ENCODE peak calls at places on chromosomes 3 and 15, in five cellular contexts. O is neural progenitor cell, Z is neuronal stem cell, M is fibroblast of lung, A is Karpas-422. K is an unnamed sample. For H3K4me1, the result is how much of the 10 kb centered on the place peaks cover.

GRCh38 chr3:129064969-129065726 is 4.6 kb downstream of the GP9 start:
- DNase-seq in O (no peak), M (no peak), A (no peak), Z (no peak), K (no peak)

GRCh38 chr3:136184703-136185102 is 11.4 kb downstream of the MSL2 start:
- DNase-seq in O (no peak), A (no peak), Z (no peak), M (no peak), K (no peak)

GRCh38 chr3:120726784-120727183 is 15.5 kb downstream of the RABL3 start:
- DNase-seq in A (no peak), Z (no peak), O (no peak), M (peak), K (no peak)

GRCh38 chr3:170725285-170725731 is 139.4 kb upstream of the SLC7A14 start:
- DNase-seq in A (no peak), Z (no peak), O (no peak), M (peak), K (no peak)

GRCh38 chr15:26178821-26179220 is 315.7 kb upstream of the ATP10A start:
- DNase-seq in A (no peak), O (no peak), Z (no peak), M (no peak), K (no peak)

GRCh38 chr3:151276038-151277027 is 2.0 kb downstream of the P2RY14 start:
- DNase-seq in Z (no peak), O (no peak), A (no peak), M (no peak), K (peak)

GRCh38 chr3:62159693-62160092 is 213.7 kb downstream of the FEZF2 start:
- DNase-seq in O (no peak), M (peak), Z (no peak), A (no peak), K (no peak)

GRCh38 chr15:91865486-91865885 is 12.0 kb downstream of the SLCO3A1 start:
- DNase-seq in Z (no peak), O (no peak), M (no peak), A (no peak), K (no peak)

GRCh38 chr15:62841269-62841628 is 201.3 kb upstream of the TPM1 start:
- DNase-seq in A (no peak), Z (no peak), M (peak), O (no peak), K (no peak)

GRCh38 chr3:4680227-4680691 is 187.1 kb downstream of the ITPR1 start:
- DNase-seq in Z (no peak), M (peak), O (no peak), A (no peak), K (no peak)

GRCh38 chr15:90988249-90988648 is 6.1 kb downstream of the PRC1 start:
- DNase-seq in A (no peak), M (no peak), Z (no peak), O (no peak), K (peak)

GRCh38 chr3:11805716-11806115 is 41.0 kb downstream of the TAMM41 start:
- DNase-seq in O (no peak), M (no peak), A (no peak), Z (no peak), K (no peak)

GRCh38 chr15:64902863-64903262 is 8.8 kb upstream of the ANKDD1A start:
- DNase-seq in A (no peak), Z (no peak), O (no peak), M (no peak), K (no peak)

GRCh38 chr3:127747751-127748521 is 74.4 kb downstream of the MGLL start:
- DNase-seq in M (peak), Z (no peak), A (no peak), O (no peak), K (no peak)

GRCh38 chr3:61725851-61726333 is 164.5 kb downstream of the PTPRG start:
- DNase-seq in O (peak), M (peak), A (no peak), Z (no peak), K (no peak)

GRCh38 chr3:48440590-48440958 is 517 bp downstream of the TMA7 start:
- DNase-seq in Z (no peak), A (no peak), O (peak), M (peak), K (peak)

GRCh38 chr3:180306691-180307090 is 270.0 kb upstream of the PEX5L start:
- DNase-seq in M (peak), O (no peak), A (no peak), Z (no peak), K (no peak)

DNA sequence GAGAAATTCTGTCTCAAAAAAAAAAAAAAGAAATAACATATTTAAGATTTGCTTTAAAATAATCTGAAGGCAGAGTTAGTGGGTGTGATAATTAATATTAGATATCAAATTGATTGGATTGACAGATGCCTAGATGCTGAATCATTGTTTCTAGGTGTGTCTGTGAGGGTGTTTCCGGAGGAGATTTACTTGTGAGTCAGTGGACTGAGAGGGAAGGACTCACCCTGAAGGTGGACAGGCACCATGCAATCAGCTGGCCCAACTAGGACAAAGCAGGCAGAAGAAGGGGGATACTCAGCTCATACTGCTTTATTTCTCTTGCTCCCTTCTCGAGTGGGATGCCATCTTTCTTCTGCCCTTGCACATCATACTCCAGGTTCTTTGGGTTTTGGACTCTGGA is 16.7 kb upstream of the RPL24 start:
- DNase-seq in A (peak), M (peak), Z (no peak), O (no peak), K (no peak)
- H2AFZ ChIP-seq in A (no peak), M (no peak), Z (no peak), O (no peak), K (no peak)

GRCh38 chr15:59224474-59224873 is 17.8 kb downstream of the LDHAL6B start:
- DNase-seq in Z (no peak), A (no peak), O (no peak), M (no peak), K (no peak)

GRCh38 chr15:59222906-59223579 is 16.4 kb downstream of the LDHAL6B start:
- DNase-seq in O (no peak), M (no peak), Z (no peak), A (no peak), K (no peak)

GRCh38 chr15:59221479-59221878 is 14.8 kb downstream of the LDHAL6B start:
- DNase-seq in Z (no peak), M (no peak), O (no peak), A (no peak), K (no peak)

GRCh38 chr15:59222106-59222505 is 15.5 kb downstream of the LDHAL6B start:
- DNase-seq in A (no peak), O (no peak), Z (no peak), M (peak), K (no peak)

DNA sequence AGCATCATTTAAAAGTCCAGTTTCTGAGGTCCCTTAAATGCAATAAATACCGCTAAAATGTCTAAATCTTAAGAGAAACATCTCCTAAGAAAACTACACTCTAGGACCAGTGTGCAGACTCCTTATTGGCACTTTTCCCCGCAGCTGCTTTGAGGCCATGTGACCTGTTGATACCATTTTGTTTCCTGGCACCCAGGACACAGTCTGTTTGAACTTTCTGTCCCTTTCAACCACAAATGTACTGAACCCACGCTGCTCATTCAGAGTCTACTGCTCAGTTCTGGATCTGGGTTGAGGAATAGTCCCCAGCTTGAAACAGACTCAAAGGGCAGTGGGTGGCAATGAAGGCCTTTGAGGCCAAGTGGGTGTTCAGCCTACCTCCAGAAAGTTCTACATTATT is 17.1 kb downstream of the LDHAL6B start:
- DNase-seq in Z (no peak), O (no peak), A (no peak), M (no peak), K (no peak)
- H3K4me1 ChIP-seq in Z (under half), O (under half), A (under half), M (under half), K (under half)

GRCh38 chr3:154120903-154121235 is 321 bp upstream of the ARHGEF26 start:
- DNase-seq in M (no peak), Z (no peak), O (no peak), A (no peak), K (no peak)

GRCh38 chr3:154121236-154122095 is at the start of gene ARHGEF26:
- DNase-seq in Z (peak), M (peak), O (peak), A (no peak), K (peak)

GRCh38 chr3:154125378-154126030 is 4.3 kb downstream of the ARHGEF26 start:
- DNase-seq in M (no peak), O (no peak), Z (no peak), A (no peak), K (no peak)

GRCh38 chr3:154122912-154123559 is 1.8 kb downstream of the ARHGEF26 start:
- DNase-seq in O (no peak), Z (no peak), A (no peak), M (peak), K (no peak)

DNA sequence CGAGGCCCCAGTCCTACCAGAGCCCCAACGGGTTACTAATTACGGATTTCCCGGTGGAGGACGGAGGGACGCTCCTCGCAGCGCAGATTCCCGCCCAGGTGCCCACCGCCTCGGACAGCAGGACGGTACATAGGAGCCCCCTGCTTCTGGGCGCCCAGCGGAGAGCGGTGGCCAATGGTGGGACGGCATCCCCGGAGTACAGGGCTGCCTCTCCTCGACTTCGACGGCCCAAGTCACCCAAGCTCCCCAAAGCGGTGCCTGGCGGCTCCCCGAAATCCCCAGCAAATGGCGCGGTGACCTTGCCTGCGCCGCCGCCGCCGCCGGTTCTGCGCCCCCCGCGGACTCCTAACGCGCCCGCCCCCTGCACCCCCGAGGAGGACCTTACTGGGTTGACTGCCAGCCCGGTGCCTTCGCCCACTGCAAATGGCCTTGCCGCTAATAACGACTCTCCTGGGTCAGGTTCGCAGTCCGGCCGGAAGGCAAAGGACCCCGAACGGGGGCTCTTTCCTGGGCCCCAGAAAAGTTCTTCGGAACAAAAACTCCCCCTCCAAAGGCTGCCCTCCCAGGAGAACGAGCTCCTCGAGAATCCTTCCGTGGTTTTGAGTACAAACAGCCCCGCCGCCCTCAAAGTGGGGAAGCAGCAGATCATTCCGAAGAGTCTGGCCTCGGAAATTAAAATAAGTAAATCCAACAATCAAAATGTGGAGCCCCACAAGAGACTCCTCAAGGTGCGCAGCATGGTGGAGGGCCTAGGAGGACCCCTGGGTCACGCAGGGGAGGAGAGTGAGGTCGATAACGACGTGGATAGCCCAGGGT is 1.1 kb downstream of the ARHGEF26 start:
- DNase-seq in M (no peak), O (peak), A (no peak), Z (peak), K (no peak)
- H2AFZ ChIP-seq in M (peak), O (peak), A (no peak), Z (peak), K (no peak)

DNA sequence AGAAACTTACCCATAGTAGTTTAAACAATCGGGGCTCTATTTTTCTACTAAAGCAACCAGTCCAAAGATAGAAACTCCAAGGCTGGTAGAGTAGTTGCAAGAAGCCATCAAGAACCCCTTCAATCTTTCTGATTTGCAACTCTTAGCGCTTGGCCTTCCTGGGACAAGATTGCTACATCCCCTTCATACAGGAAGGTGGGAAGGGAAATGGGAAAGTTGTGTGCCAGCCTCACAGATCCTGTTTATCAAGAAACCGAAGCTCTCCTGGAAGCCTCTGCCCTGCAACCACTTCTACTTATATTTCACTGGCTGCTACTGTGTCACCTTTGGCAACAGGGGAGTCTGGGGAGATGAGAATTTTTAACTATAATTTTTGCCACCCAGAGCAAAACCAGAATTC is 46.2 kb downstream of the OSBPL10 start:
- DNase-seq in M (no peak), Z (no peak), A (peak), O (no peak), K (no peak)
- H3K4me1 ChIP-seq in M (under half), Z (under half), A (half or more), O (under half), K (half or more)

K was measured in OCI-LY7.